ENCODE peak calls at places on chromosomes 11 and 22, in five cellular contexts. Y, S, Z, M and O are unnamed samples.

GRCh38 chr11:61835663-61836024 is 7.5 kb downstream of the FADS2 start:
- DNase-seq in Y (no peak), S (no peak), Z (no peak), M (no peak), O (no peak)

GRCh38 chr22:50673231-50674126 is 856 bp downstream of the SHANK3 start:
- DNase-seq in Y (no peak), S (no peak), Z (no peak), M (no peak), O (no peak)

GRCh38 chr22:42150727-42151590 is 20.3 kb upstream of the CYP2D6 start:
- DNase-seq in Y (no peak), S (no peak), Z (no peak), M (no peak), O (no peak)

GRCh38 chr11:12248330-12248729 is 129.0 kb upstream of the PARVA start:
- DNase-seq in Y (no peak), S (no peak), Z (peak), M (no peak), O (peak)

GRCh38 chr11:128052912-128053641 is 534.3 kb downstream of the ETS1 start:
- DNase-seq in Y (no peak), S (no peak), Z (peak), M (peak), O (no peak)

GRCh38 chr11:8019671-8020597 is 32.8 kb downstream of the EIF3F start:
- DNase-seq in Y (no peak), S (no peak), Z (no peak), M (peak), O (no peak)

GRCh38 chr22:30423296-30423958 is 2.1 kb upstream of the MTFP1 start:
- DNase-seq in Y (no peak), S (no peak), Z (no peak), M (no peak), O (peak)

GRCh38 chr11:21895686-21896085 is 297.2 kb upstream of the ANO5 start:
- DNase-seq in Y (no peak), S (no peak), Z (no peak), M (no peak), O (no peak)

GRCh38 chr11:15145635-15146034 is 30.9 kb downstream of the INSC start:
- DNase-seq in Y (no peak), S (no peak), Z (peak), M (no peak), O (no peak)

GRCh38 chr22:20463324-20464095 is 25.9 kb upstream of the SCARF2 start:
- DNase-seq in Y (no peak), S (no peak), Z (no peak), M (no peak), O (peak)

GRCh38 chr11:93572171-93572570 is 29.0 kb upstream of the SMCO4 start:
- DNase-seq in Y (no peak), S (no peak), Z (no peak), M (no peak), O (no peak)

GRCh38 chr11:69376155-69377028 is 82.4 kb downstream of the MYEOV start:
- DNase-seq in Y (no peak), S (no peak), Z (no peak), M (no peak), O (no peak)

GRCh38 chr22:28351585-28351984 is 328.1 kb downstream of the TTC28 start:
- DNase-seq in Y (no peak), S (no peak), Z (no peak), M (no peak), O (no peak)

GRCh38 chr11:46267930-46268329 is 9.5 kb upstream of the CREB3L1 start:
- DNase-seq in Y (no peak), S (no peak), Z (no peak), M (no peak), O (no peak)

GRCh38 chr22:17596226-17596625 is 32.3 kb downstream of the ATP6V1E1 start:
- DNase-seq in Y (no peak), S (no peak), Z (no peak), M (no peak), O (no peak)

GRCh38 chr22:50363411-50364194 is 20.5 kb downstream of the PPP6R2 start:
- DNase-seq in Y (no peak), S (no peak), Z (no peak), M (no peak), O (no peak)

GRCh38 chr11:128448981-128449713 is 138.2 kb downstream of the ETS1 start:
- DNase-seq in Y (no peak), S (no peak), Z (no peak), M (no peak), O (no peak)

GRCh38 chr11:79007811-79008294 is 433.0 kb downstream of the TENM4 start:
- DNase-seq in Y (no peak), S (no peak), Z (no peak), M (no peak), O (no peak)

GRCh38 chr11:123838659-123839058 is 32.5 kb upstream of the OR6M1 start:
- DNase-seq in Y (no peak), S (no peak), Z (no peak), M (no peak), O (no peak)

GRCh38 chr11:16430674-16431073 is 74.3 kb upstream of the SOX6 start:
- DNase-seq in Y (no peak), S (no peak), Z (no peak), M (no peak), O (no peak)

GRCh38 chr22:32106930-32107329 is 52.2 kb downstream of the C22orf42 start:
- DNase-seq in Y (no peak), S (no peak), Z (no peak), M (no peak), O (peak)

GRCh38 chr11:70668204-70669202 is 270.2 kb downstream of the CTTN start:
- DNase-seq in Y (peak), S (no peak), Z (no peak), M (no peak), O (peak)

GRCh38 chr11:33721291-33721840 is 14.9 kb downstream of the CD59 start:
- DNase-seq in Y (no peak), S (no peak), Z (no peak), M (peak), O (no peak)

GRCh38 chr22:40466976-40467375 is 96.6 kb downstream of the SGSM3 start:
- DNase-seq in Y (no peak), S (no peak), Z (no peak), M (no peak), O (no peak)

GRCh38 chr11:108592591-108593213 is 866 bp downstream of the EXPH5 start:
- DNase-seq in Y (no peak), S (no peak), Z (no peak), M (no peak), O (no peak)

GRCh38 chr11:30365793-30366517 is 43.1 kb downstream of the ARL14EP start:
- DNase-seq in Y (no peak), S (no peak), Z (no peak), M (no peak), O (no peak)

GRCh38 chr11:96061730-96062524 is 138.0 kb upstream of the MTMR2 start:
- DNase-seq in Y (no peak), S (no peak), Z (no peak), M (peak), O (peak)

GRCh38 chr11:78649361-78650215 is 74.9 kb upstream of the NARS2 start:
- DNase-seq in Y (no peak), S (no peak), Z (no peak), M (no peak), O (no peak)

GRCh38 chr11:61149624-61150615 is 11.3 kb downstream of the VPS37C start:
- DNase-seq in Y (no peak), S (no peak), Z (no peak), M (no peak), O (no peak)

GRCh38 chr11:116243975-116244374 is 528.8 kb downstream of the BUD13 start:
- DNase-seq in Y (no peak), S (no peak), Z (no peak), M (no peak), O (no peak)

GRCh38 chr22:36442506-36443197 is 38.8 kb downstream of the TXN2 start:
- DNase-seq in Y (no peak), S (no peak), Z (no peak), M (no peak), O (no peak)

GRCh38 chr11:34860518-34860917 is 55.7 kb downstream of the APIP start:
- DNase-seq in Y (no peak), S (no peak), Z (no peak), M (no peak), O (no peak)